ENCODE peak calls at places on chromosomes 12 and 14, in seven cellular contexts. Z, J, D, C, E, X and V are unnamed samples.

GRCh38 chr14:75645051-75645450 is 15.6 kb downstream of the ERG28 start:
- DNase-seq in Z (no peak), J (no peak), D (no peak), C (no peak), E (no peak), X (no peak), V (no peak)

GRCh38 chr12:68972570-68972969 is 39.6 kb upstream of the CPM start:
- DNase-seq in Z (no peak), J (no peak), D (no peak), C (no peak), E (peak), X (no peak), V (no peak)

GRCh38 chr14:98099527-98099926 is 1172.5 kb downstream of the BCL11B start:
- DNase-seq in Z (no peak), J (no peak), D (no peak), C (no peak), E (no peak), X (no peak), V (no peak)

GRCh38 chr14:24741871-24742270 is 107.9 kb upstream of the GZMB start:
- DNase-seq in Z (no peak), J (no peak), D (no peak), C (no peak), E (no peak), X (no peak), V (no peak)

GRCh38 chr12:97642906-97643305 is 180.3 kb downstream of the RMST start:
- DNase-seq in Z (no peak), J (no peak), D (no peak), C (no peak), E (no peak), X (no peak), V (no peak)

GRCh38 chr12:67241482-67241881 is 27.7 kb upstream of the CAND1 start:
- DNase-seq in Z (no peak), J (no peak), D (no peak), C (no peak), E (no peak), X (no peak), V (no peak)

GRCh38 chr14:55097894-55098560 is 31.0 kb upstream of the LGALS3 start:
- DNase-seq in Z (no peak), J (peak), D (no peak), C (no peak), E (no peak), X (no peak), V (no peak)

GRCh38 chr12:116261525-116262100 is 15.9 kb downstream of the MED13L start:
- DNase-seq in Z (no peak), J (no peak), D (no peak), C (no peak), E (no peak), X (no peak), V (peak)

GRCh38 chr12:51527872-51528271 is 63.2 kb upstream of the SCN8A start:
- DNase-seq in Z (no peak), J (no peak), D (no peak), C (no peak), E (no peak), X (no peak), V (no peak)

GRCh38 chr12:132322206-132323132 is 6.9 kb downstream of the GALNT9 start:
- DNase-seq in Z (no peak), J (no peak), D (no peak), C (no peak), E (no peak), X (no peak), V (no peak)

GRCh38 chr14:92154283-92154942 is 32.6 kb downstream of the CPSF2 start:
- DNase-seq in Z (no peak), J (no peak), D (no peak), C (no peak), E (peak), X (no peak), V (no peak)

GRCh38 chr12:42510823-42511222 is 78.7 kb downstream of the PRICKLE1 start:
- DNase-seq in Z (no peak), J (no peak), D (no peak), C (no peak), E (no peak), X (no peak), V (no peak)

GRCh38 chr12:124804011-124804621 is 59.5 kb downstream of the SCARB1 start:
- DNase-seq in Z (peak), J (no peak), D (peak), C (peak), E (peak), X (peak), V (peak)

GRCh38 chr12:115632323-115632722 is 645.2 kb downstream of the MED13L start:
- DNase-seq in Z (no peak), J (no peak), D (no peak), C (no peak), E (no peak), X (no peak), V (peak)

GRCh38 chr12:21985155-21985554 is 43.9 kb upstream of the ABCC9 start:
- DNase-seq in Z (no peak), J (no peak), D (no peak), C (no peak), E (no peak), X (no peak), V (no peak)

DNA sequence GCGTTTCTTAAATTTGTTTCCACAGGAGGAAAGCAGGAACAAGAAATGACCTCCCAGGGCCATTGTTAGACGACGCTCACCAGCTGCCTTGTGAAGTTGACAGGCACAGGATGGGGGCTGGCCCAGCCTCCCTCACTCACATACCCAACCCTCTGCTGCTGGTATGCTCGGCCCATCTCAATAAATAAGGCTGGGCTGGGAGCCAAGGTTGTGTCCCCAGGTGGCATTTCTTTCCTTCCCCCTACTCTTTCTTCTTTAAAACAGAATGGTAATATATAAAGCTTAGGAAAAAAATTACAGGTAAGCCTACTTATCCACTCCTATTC is 93.0 kb downstream of the ACTN1 start:
- DNase-seq in Z (no peak), J (no peak), D (no peak), C (no peak), E (no peak), X (no peak), V (no peak)
- TF ChIP-seq JUND in Z (no peak), J (no peak), D (no peak), C (no peak), E (no peak), X (no peak), V (no peak)

GRCh38 chr12:60070541-60070940 is 474.7 kb downstream of the SLC16A7 start:
- DNase-seq in Z (peak), J (no peak), D (no peak), C (no peak), E (no peak), X (no peak), V (peak)

GRCh38 chr12:60071759-60072191 is 475.9 kb downstream of the SLC16A7 start:
- DNase-seq in Z (no peak), J (no peak), D (no peak), C (no peak), E (no peak), X (no peak), V (peak)

DNA sequence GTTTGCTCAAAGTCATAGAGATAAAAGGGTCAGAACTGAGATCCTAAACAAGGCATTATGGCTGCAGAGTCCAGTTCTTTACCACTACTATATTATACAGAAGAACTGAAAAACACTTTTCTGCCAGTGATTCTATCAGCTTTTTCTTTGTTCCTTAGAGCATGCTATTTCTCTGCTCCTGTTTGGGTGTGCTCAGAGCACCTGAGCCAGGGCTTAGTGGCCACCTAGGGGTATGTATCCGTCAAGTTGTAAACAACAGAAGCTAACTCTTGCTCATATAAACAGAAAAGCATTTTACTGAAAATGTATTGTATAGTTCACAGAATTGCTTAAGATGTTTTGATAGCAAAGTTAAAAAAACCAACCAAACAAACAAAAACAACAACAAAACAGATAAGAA is 470.8 kb downstream of the SLC16A7 start:
- DNase-seq in Z (no peak), J (no peak), D (no peak), C (no peak), E (no peak), X (no peak), V (no peak)
- TF ChIP-seq JUND in Z (no peak), J (no peak), D (no peak), C (no peak), E (no peak), X (no peak), V (no peak)

GRCh38 chr14:103581954-103582703 is 19.4 kb downstream of the COA8 start:
- DNase-seq in Z (no peak), J (no peak), D (no peak), C (no peak), E (no peak), X (no peak), V (no peak)
- TF ChIP-seq JUND in Z (no peak), J (no peak), D (no peak), C (no peak), E (no peak), X (no peak), V (no peak)

DNA sequence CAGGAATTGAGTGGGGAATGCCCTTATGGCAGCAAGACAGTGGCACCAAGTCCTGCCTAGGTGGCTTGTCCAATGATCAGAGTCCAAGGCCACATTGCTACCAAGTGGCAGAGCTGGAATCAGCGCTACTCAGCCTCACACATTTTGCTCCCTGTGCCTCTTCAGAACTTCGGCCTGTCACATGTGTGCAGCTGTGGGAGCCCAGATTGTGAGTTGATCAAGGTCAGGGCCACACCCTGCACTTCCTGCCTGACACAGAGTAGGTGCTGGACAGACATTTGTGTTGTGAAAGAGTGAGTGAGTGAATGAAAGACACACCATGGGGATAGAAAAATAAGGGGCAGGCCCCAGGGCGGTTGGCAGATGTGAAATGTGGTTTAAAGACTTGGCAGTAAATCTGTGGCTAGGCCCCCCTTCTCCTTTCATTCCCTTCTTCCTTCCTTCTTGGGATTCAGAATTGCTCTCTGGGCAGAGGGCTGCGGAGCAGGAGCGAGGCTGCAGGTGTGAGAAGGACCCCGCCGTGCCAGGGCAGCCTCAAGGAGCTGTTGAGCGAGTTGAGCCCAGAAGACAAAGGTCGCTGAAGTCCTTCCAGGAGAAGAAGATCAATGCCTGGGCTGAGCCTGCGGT is 83.5 kb downstream of the SLC25A47 start:
- DNase-seq in Z (no peak), J (no peak), D (no peak), C (no peak), E (peak), X (peak), V (no peak)
- TF ChIP-seq JUND in Z (peak), J (no peak), D (no peak), C (no peak), E (no peak), X (peak), V (no peak)

DNA sequence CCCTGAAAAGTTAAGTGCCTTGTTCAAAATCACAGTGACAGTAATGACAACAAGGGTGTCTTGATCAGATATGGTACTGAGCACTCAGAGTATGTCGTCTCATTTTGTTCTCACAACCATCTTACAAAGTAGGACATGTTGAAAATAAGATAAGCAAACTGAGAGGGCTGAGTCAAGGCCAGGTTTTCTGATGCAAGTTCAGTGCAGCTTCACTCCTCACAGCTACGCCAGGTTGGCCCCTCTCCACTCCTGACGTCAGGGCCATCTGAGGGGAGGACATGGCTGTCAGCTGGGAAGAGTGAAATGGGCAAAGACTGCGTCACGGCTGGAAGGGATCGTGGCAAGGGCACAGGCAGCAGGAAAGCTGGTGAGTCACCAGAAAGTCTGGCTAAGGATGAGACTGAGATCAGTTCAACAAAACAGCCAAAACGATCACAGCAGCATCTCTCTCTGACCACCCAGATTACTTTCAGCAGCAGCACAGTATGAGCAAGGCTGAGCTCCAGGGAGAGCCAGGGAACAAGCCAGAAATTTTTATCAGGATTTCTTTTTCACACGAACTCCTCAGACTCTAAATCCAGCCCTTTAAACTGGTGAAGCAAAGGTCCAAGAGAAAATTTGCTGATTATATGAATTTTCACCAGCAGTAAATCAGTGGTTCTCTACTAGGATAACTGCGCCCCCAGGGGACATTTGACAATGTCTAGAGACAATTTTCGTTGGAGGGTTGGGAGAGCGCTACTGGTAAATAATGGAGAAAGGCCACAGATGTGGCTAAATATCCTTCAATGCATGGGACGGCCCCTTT is 297.9 kb upstream of the AMIGO2 start:
- DNase-seq in Z (no peak), J (no peak), D (no peak), C (no peak), E (no peak), X (peak), V (no peak)
- TF ChIP-seq JUND in Z (no peak), J (no peak), D (peak), C (no peak), E (no peak), X (peak), V (no peak)

GRCh38 chr14:78836777-78837176 is 666.6 kb downstream of the NRXN3 start:
- DNase-seq in Z (peak), J (peak), D (peak), C (peak), E (peak), X (peak), V (peak)
- TF ChIP-seq JUND in Z (no peak), J (no peak), D (no peak), C (no peak), E (no peak), X (no peak), V (no peak)

DNA sequence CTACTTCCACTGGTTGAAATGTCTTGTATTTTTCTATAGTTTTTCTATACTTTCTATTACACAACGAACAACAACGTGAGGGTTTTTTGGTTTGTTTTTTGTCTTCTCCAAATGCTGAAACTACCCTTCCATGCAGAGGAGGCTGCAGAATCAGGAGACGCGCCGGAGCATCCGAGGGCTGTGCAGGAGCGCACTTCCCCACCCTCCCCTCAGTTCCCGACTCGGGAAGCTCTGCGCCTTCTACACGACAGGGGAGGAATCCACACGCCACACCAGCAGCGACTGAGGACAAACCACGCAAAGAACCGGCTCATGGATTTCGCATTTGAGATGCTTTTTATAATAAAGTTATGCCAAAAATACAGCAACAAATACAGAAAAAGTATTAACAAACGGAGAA is 30.9 kb downstream of the SLC15A4 start:
- DNase-seq in Z (no peak), J (no peak), D (no peak), C (no peak), E (no peak), X (no peak), V (no peak)
- TF ChIP-seq JUND in Z (no peak), J (no peak), D (no peak), C (no peak), E (no peak), X (no peak), V (no peak)

DNA sequence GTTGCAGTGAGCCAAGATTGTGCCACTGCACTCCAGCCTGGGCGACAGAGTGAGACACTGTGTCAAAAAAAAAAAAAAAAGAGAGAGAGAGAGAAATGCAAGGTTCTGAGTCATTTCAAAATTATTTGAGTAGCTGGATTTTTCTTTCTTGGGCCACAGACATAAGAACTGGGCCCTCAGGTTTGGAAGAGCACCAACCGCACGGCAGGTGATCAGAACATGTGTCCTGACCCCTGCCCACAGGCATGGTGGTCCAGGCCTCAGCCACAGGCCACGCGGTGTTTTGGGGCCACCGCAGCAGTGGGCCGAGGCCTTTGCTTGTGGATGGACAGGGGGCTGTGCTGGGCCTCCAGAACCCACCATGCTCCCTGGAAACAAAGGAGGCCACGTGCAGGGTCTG is 126.7 kb downstream of the CALM1 start:
- DNase-seq in Z (no peak), J (no peak), D (no peak), C (no peak), E (no peak), X (no peak), V (no peak)
- TF ChIP-seq JUND in Z (no peak), J (no peak), D (peak), C (no peak), E (no peak), X (no peak), V (no peak)

GRCh38 chr12:71756054-71756675 is 1.5 kb downstream of the RAB21 start:
- DNase-seq in Z (no peak), J (no peak), D (no peak), C (no peak), E (no peak), X (no peak), V (no peak)
- TF ChIP-seq JUND in Z (no peak), J (no peak), D (no peak), C (no peak), E (no peak), X (no peak), V (no peak)

GRCh38 chr14:34199585-34199984 is 248.7 kb upstream of the EGLN3 start:
- DNase-seq in Z (no peak), J (no peak), D (no peak), C (no peak), E (no peak), X (no peak), V (no peak)
- TF ChIP-seq JUND in Z (no peak), J (no peak), D (no peak), C (no peak), E (no peak), X (no peak), V (no peak)